ENCODE peak calls at places on chromosome 18, in six cellular contexts. W is IMR-90, H is ovary, X is tibial nerve, P is A549, D is sigmoid colon. Y is an unnamed sample.

GRCh38 chr18:9066817-9067306 is 35.6 kb upstream of the NDUFV2 start:
- DNase-seq in W (no peak), H (no peak), X (no peak), P (no peak), D (no peak), Y (no peak)

GRCh38 chr18:30889582-30890301 is 152.8 kb downstream of the DSC3 start:
- DNase-seq in W (no peak), H (no peak), X (no peak), P (no peak), D (no peak), Y (no peak)

GRCh38 chr18:70464343-70465114 is 175.7 kb downstream of the SOCS6 start:
- DNase-seq in W (peak), H (peak), X (peak), P (peak), D (peak), Y (no peak)

GRCh38 chr18:46387426-46388131 is 269.4 kb downstream of the LOXHD1 start:
- DNase-seq in W (no peak), H (no peak), X (no peak), P (no peak), D (no peak), Y (no peak)

GRCh38 chr18:59818769-59819168 is 81.0 kb upstream of the PMAIP1 start:
- DNase-seq in W (no peak), H (no peak), X (no peak), P (no peak), D (no peak), Y (no peak)

GRCh38 chr18:44895176-44895798 is 214.6 kb downstream of the SETBP1 start:
- DNase-seq in W (peak), H (no peak), X (no peak), P (peak), D (no peak), Y (no peak)

GRCh38 chr18:3995476-3996102 is 459.5 kb downstream of the DLGAP1 start:
- DNase-seq in W (peak), H (peak), X (no peak), P (no peak), D (no peak), Y (no peak)

GRCh38 chr18:38198956-38199355 is 633.4 kb upstream of the CELF4 start:
- DNase-seq in W (no peak), H (no peak), X (no peak), P (no peak), D (no peak), Y (no peak)

GRCh38 chr18:13163167-13163927 is 55.2 kb upstream of the LDLRAD4 start:
- DNase-seq in W (peak), H (no peak), X (no peak), P (no peak), D (no peak), Y (no peak)

GRCh38 chr18:59918320-59918755 is 18.5 kb downstream of the PMAIP1 start:
- DNase-seq in W (peak), H (no peak), X (no peak), P (peak), D (peak), Y (no peak)

GRCh38 chr18:6757966-6758365 is 28.4 kb downstream of the ARHGAP28 start:
- DNase-seq in W (peak), H (no peak), X (no peak), P (no peak), D (no peak), Y (no peak)

GRCh38 chr18:45792551-45793294 is 32.8 kb upstream of the SIGLEC15 start:
- DNase-seq in W (peak), H (no peak), X (no peak), P (no peak), D (no peak), Y (no peak)

GRCh38 chr18:8662574-8663255 is 42.6 kb upstream of the MTCL1 start:
- DNase-seq in W (no peak), H (no peak), X (no peak), P (no peak), D (no peak), Y (no peak)

GRCh38 chr18:23415530-23415929 is 37.6 kb upstream of the RIOK3 start:
- DNase-seq in W (no peak), H (no peak), X (no peak), P (no peak), D (no peak), Y (no peak)

GRCh38 chr18:30929718-30930117 is 112.8 kb downstream of the DSC3 start:
- DNase-seq in W (no peak), H (no peak), X (no peak), P (no peak), D (no peak), Y (no peak)

GRCh38 chr18:22490429-22490846 is 72.7 kb upstream of the CTAGE1 start:
- DNase-seq in W (no peak), H (no peak), X (no peak), P (no peak), D (no peak), Y (no peak)

GRCh38 chr18:24315170-24315569 is 82.5 kb downstream of the OSBPL1A start:
- DNase-seq in W (peak), H (no peak), X (no peak), P (no peak), D (no peak), Y (no peak)

GRCh38 chr18:8301427-8302172 is 307.6 kb upstream of the RAB12 start:
- DNase-seq in W (peak), H (no peak), X (no peak), P (no peak), D (no peak), Y (no peak)

GRCh38 chr18:8801263-8801901 is 96.0 kb downstream of the MTCL1 start:
- DNase-seq in W (peak), H (no peak), X (no peak), P (no peak), D (no peak), Y (no peak)

GRCh38 chr18:61891874-61892273 is 933 bp downstream of the RNF152 start:
- DNase-seq in W (no peak), H (no peak), X (no peak), P (no peak), D (no peak), Y (no peak)

GRCh38 chr18:11987527-11987926 is 6.2 kb downstream of the IMPA2 start:
- DNase-seq in W (peak), H (no peak), X (no peak), P (no peak), D (peak), Y (no peak)

GRCh38 chr18:68441241-68441640 is 273.7 kb downstream of the TMX3 start:
- DNase-seq in W (no peak), H (no peak), X (no peak), P (no peak), D (no peak), Y (no peak)

GRCh38 chr18:37452697-37453385 is 112.8 kb downstream of the CELF4 start:
- DNase-seq in W (no peak), H (no peak), X (no peak), P (no peak), D (no peak), Y (no peak)

GRCh38 chr18:73663581-73663980 is 484.1 kb downstream of the FBXO15 start:
- DNase-seq in W (no peak), H (no peak), X (no peak), P (no peak), D (no peak), Y (no peak)

GRCh38 chr18:73662440-73662839 is 485.2 kb downstream of the FBXO15 start:
- DNase-seq in W (no peak), H (no peak), X (no peak), P (no peak), D (no peak), Y (no peak)

GRCh38 chr18:73666772-73667171 is 480.9 kb downstream of the FBXO15 start:
- DNase-seq in W (no peak), H (no peak), X (no peak), P (no peak), D (no peak), Y (no peak)

GRCh38 chr18:73668051-73668450 is 479.6 kb downstream of the FBXO15 start:
- DNase-seq in W (no peak), H (no peak), X (no peak), P (no peak), D (no peak), Y (no peak)

GRCh38 chr18:73664896-73665295 is 482.7 kb downstream of the FBXO15 start:
- DNase-seq in W (no peak), H (no peak), X (no peak), P (no peak), D (no peak), Y (no peak)
- H3K27ac ChIP-seq in W (no peak), H (no peak), X (no peak), P (no peak), D (no peak), Y (no peak)

GRCh38 chr18:48928787-48929186 is 22.0 kb downstream of the SMAD7 start:
- DNase-seq in W (peak), H (no peak), X (no peak), P (no peak), D (no peak), Y (no peak)
- TF ChIP-seq POLR2A in W (no peak), H (no peak), X (peak), P (no peak), D (no peak), Y (no peak)

DNA sequence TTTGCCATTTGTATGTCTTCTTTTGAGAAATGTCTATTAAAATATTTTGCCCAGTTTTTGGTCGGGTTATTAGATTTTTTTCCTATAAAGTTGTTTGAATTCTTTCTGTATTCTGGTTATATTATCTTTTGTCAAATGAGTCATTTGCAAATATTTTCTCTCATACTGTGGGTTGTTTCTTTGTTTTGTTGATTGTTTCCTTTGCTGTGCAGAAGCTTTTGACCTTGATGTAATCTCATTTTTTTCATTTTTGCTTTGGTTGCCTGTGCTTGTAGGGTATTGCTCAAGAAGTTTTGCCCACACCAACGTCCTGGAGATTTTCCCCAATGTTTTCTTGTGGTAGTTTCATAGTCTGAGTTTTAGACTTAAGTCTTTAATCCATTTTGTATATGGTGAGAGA is 245.7 kb downstream of the ADCYAP1 start:
- DNase-seq in W (no peak), H (no peak), X (no peak), P (no peak), D (no peak), Y (no peak)
- H3K27ac ChIP-seq in W (no peak), H (no peak), X (no peak), P (no peak), D (no peak), Y (no peak)

GRCh38 chr18:51196116-51196810 is 1.2 kb downstream of the MEX3C start:
- DNase-seq in W (peak), H (peak), X (peak), P (peak), D (peak), Y (peak)

GRCh38 chr18:51196811-51197660 is 445 bp downstream of the MEX3C start:
- DNase-seq in W (peak), H (peak), X (no peak), P (no peak), D (peak), Y (no peak)

GRCh38 chr18:51195086-51195601 is 2.3 kb downstream of the MEX3C start:
- DNase-seq in W (peak), H (no peak), X (no peak), P (no peak), D (no peak), Y (no peak)

GRCh38 chr18:51195602-51196115 is 1.8 kb downstream of the MEX3C start:
- DNase-seq in W (peak), H (no peak), X (no peak), P (peak), D (no peak), Y (no peak)

GRCh38 chr18:51197661-51198424 is at the start of gene MEX3C:
- DNase-seq in W (peak), H (peak), X (peak), P (peak), D (peak), Y (peak)
- TF ChIP-seq POLR2A in W (no peak), H (peak), X (peak), P (peak), D (peak), Y (no peak)

DNA sequence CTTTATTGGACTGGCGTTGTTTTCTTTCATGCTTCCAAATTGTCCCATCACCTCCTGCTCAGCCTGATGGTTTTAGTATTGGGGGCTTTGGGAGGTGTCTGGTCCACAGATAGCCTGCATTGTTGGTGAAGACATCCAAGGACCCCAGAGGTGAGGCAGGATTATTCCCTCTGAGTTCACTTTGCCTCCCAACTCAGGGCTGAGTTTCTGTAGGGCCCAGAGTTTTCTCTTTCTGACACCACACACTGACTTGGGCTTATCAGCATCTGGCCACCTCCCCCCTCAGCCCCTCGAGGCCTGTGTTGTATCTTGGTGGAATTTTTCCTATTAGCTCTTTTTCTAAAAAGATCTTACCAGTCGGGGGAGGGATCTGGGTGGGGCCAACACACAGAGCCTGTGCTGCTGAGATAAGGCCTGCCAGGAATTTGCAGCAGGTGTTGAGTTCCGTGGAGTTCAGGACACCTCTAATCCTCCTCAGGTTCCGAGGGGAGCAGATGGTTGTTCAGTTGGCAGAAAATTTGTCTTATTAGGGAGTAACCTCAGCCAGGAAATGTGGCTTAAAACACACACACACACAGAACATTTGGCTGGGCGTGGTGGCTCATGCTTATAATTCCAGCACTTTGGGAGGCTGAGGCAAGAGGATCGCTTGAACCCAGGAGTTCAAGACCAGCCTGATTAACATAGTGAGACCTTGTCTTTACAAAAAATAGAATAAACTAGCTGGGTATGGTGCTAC is 7.3 kb downstream of the EMILIN2 start:
- DNase-seq in W (no peak), H (no peak), X (no peak), P (no peak), D (peak), Y (no peak)
- H3K27ac ChIP-seq in W (no peak), H (peak), X (peak), P (no peak), D (peak), Y (peak)

DNA sequence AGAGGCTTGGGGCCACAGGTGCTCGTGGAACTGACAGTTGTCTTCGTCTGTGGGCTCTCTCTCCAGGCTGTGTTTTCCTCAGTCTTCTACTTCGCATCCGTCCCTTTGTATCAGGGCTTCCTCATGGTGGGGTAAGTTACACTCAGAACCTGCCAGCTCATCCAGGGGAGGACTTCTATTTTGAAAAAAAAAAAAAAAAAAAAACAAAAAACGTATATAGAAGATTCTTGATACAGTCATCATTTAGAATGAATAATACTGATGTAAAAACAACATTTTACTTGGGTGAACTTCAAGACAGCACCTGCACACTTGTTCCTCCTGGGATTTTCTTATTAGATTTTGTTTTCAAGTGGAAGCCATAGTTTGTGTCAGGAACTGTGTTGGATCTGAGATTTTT is 47.7 kb upstream of the NFATC1 start:
- DNase-seq in W (peak), H (no peak), X (no peak), P (no peak), D (no peak), Y (no peak)
- TF ChIP-seq POLR2A in W (no peak), H (no peak), X (no peak), P (no peak), D (no peak), Y (no peak)

GRCh38 chr18:28007841-28008240 is 169.1 kb downstream of the CDH2 start:
- DNase-seq in W (peak), H (no peak), X (no peak), P (no peak), D (no peak), Y (no peak)

GRCh38 chr18:28005164-28005563 is 171.8 kb downstream of the CDH2 start:
- DNase-seq in W (no peak), H (no peak), X (no peak), P (no peak), D (no peak), Y (no peak)

GRCh38 chr18:28003451-28003850 is 173.5 kb downstream of the CDH2 start:
- DNase-seq in W (peak), H (no peak), X (no peak), P (no peak), D (no peak), Y (no peak)

GRCh38 chr18:28002841-28003240 is 174.1 kb downstream of the CDH2 start:
- DNase-seq in W (no peak), H (no peak), X (no peak), P (no peak), D (no peak), Y (no peak)
- H3K27ac ChIP-seq in W (no peak), H (no peak), X (no peak), P (no peak), D (no peak), Y (no peak)

GRCh38 chr18:41021089-41021488 is 933.9 kb upstream of the PIK3C3 start:
- DNase-seq in W (no peak), H (no peak), X (no peak), P (no peak), D (no peak), Y (no peak)
- TF ChIP-seq POLR2A in W (no peak), H (no peak), X (no peak), P (no peak), D (no peak), Y (no peak)

DNA sequence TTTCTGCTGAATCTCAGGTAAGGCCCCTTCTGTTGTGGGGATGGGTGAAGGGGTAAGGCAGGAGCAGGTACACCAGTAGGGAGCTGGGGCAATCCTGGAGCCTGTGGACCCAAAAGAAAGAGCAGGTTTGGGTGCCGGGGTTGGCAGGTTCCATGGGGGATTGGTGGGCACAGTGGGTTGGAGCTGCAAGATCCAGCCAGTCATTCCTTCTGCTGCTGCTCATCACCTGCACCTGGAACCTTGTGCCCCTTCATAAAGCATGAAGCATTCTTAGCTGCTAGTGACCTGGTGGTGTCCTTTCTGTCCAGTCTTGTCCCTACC is 24.9 kb downstream of the FHOD3 start:
- DNase-seq in W (no peak), H (no peak), X (no peak), P (no peak), D (no peak), Y (peak)
- H3K27ac ChIP-seq in W (no peak), H (no peak), X (no peak), P (no peak), D (no peak), Y (no peak)

Y was measured in vagina.